ENCODE peak calls at places on chromosomes 1 and 21, in eight cellular contexts. H, D, S, O, X, Z, T and I are unnamed samples.

GRCh38 chr1:158998781-158999161 is 10.9 kb upstream of the IFI16 start:
- DNase-seq in H (peak; percentile 67), D (no peak), S (no peak), O (peak; percentile 38), X (peak; percentile 26), Z (peak; percentile 82), T (no peak), I (no peak)

GRCh38 chr1:158272681-158273080 is 17.0 kb upstream of the CD1C start:
- DNase-seq in H (no peak), D (no peak), S (no peak), O (no peak), X (no peak), Z (no peak), T (no peak), I (no peak)

GRCh38 chr1:58971629-58972140 is 187.8 kb upstream of the JUN start:
- DNase-seq in H (no peak), D (no peak), S (no peak), O (no peak), X (no peak), Z (no peak), T (no peak), I (no peak)

GRCh38 chr1:112509005-112509659 is 367 bp downstream of the WNT2B start:
- DNase-seq in H (peak; percentile 54), D (peak; percentile 71), S (no peak), O (no peak), X (peak; percentile 36), Z (no peak), T (no peak), I (no peak)

GRCh38 chr1:192969091-192969490 is 90.1 kb downstream of the UCHL5 start:
- DNase-seq in H (no peak), D (no peak), S (no peak), O (no peak), X (no peak), Z (no peak), T (no peak), I (no peak)

GRCh38 chr1:223748773-223749733 is 36.7 kb downstream of the CAPN2 start:
- DNase-seq in H (peak; percentile 81), D (no peak), S (no peak), O (peak; percentile 60), X (peak; percentile 71), Z (peak; percentile 79), T (no peak), I (peak; percentile 57)

GRCh38 chr1:56284933-56285332 is 294.4 kb downstream of the PLPP3 start:
- DNase-seq in H (peak; percentile 11), D (no peak), S (peak; percentile 65), O (no peak), X (no peak), Z (no peak), T (no peak), I (no peak)

GRCh38 chr1:68819190-68819829 is 322.4 kb upstream of the DEPDC1 start:
- DNase-seq in H (peak; percentile 56), D (no peak), S (peak; percentile 9), O (no peak), X (no peak), Z (peak; percentile 13), T (no peak), I (no peak)

GRCh38 chr1:24584103-24584764 is 28.3 kb downstream of the NCMAP start:
- DNase-seq in H (no peak), D (no peak), S (no peak), O (no peak), X (peak; percentile 13), Z (no peak), T (no peak), I (no peak)

GRCh38 chr1:226790545-226791181 is 51.6 kb upstream of the ITPKB start:
- DNase-seq in H (no peak), D (no peak), S (no peak), O (no peak), X (no peak), Z (no peak), T (no peak), I (no peak)

GRCh38 chr1:12709696-12710095 is 6.2 kb upstream of the AADACL3 start:
- DNase-seq in H (no peak), D (no peak), S (no peak), O (no peak), X (no peak), Z (no peak), T (no peak), I (no peak)

GRCh38 chr21:21921410-21922232 is 923.4 kb downstream of the NCAM2 start:
- DNase-seq in H (peak; percentile 58), D (no peak), S (no peak), O (no peak), X (no peak), Z (no peak), T (no peak), I (no peak)

GRCh38 chr1:51063121-51063520 is 38.9 kb upstream of the C1orf185 start:
- DNase-seq in H (no peak), D (no peak), S (peak; percentile 94), O (no peak), X (no peak), Z (no peak), T (peak; percentile 63), I (no peak)

GRCh38 chr1:115796897-115797296 is 28.4 kb upstream of the CASQ2 start:
- DNase-seq in H (peak; percentile 74), D (no peak), S (no peak), O (no peak), X (no peak), Z (no peak), T (no peak), I (no peak)

DNA sequence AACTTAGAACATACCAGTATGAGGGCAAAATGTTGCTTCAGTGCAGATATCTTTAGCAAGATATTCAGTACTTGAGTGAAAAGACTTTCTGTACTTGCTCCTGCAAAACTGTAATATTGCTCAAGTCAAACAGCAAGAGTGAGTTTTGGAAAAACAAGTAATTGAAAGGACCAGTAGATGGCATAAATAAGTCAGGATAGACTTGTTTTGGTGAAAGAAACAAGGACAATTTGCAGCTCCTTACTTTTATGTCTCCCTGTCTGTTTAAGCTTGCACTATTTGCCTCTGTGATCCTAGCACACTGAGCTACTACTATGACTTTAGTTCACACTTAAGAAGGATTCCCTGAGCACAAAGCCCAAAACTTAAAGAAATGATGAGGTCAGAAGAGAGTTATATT is 39.1 kb downstream of the IFI44 start:
- DNase-seq in H (no peak), D (no peak), S (peak; percentile 41), O (no peak), X (no peak), Z (no peak), T (no peak), I (no peak)
- TF ChIP-seq CTCF in H (no peak), D (no peak), S (peak; percentile 30), O (no peak), X (no peak), Z (no peak), T (no peak), I (no peak)

GRCh38 chr1:212701910-212702309 is 2.3 kb upstream of the BATF3 start:
- DNase-seq in H (no peak), D (no peak), S (no peak), O (no peak), X (no peak), Z (no peak), T (no peak), I (no peak)

GRCh38 chr1:212700597-212700891 is 904 bp upstream of the BATF3 start:
- DNase-seq in H (no peak), D (no peak), S (no peak), O (no peak), X (no peak), Z (no peak), T (no peak), I (no peak)

GRCh38 chr1:212702672-212703071 is 3.0 kb upstream of the BATF3 start:
- DNase-seq in H (no peak), D (no peak), S (no peak), O (no peak), X (no peak), Z (no peak), T (no peak), I (no peak)

GRCh38 chr1:212699839-212700596 is at the start of gene BATF3:
- DNase-seq in H (peak; percentile 67), D (peak; percentile 76), S (no peak), O (peak; percentile 17), X (peak; percentile 49), Z (peak; percentile 25), T (no peak), I (no peak)

GRCh38 chr1:212700892-212701819 is 1.5 kb upstream of the BATF3 start:
- DNase-seq in H (peak; percentile 70), D (no peak), S (no peak), O (no peak), X (peak; percentile 39), Z (peak; percentile 61), T (no peak), I (no peak)
- TF ChIP-seq CTCF in H (no peak), D (no peak), S (peak; percentile 18), O (no peak), X (no peak), Z (no peak), T (no peak), I (no peak)

GRCh38 chr1:92298213-92298572 is 594 bp downstream of the GLMN start:
- DNase-seq in H (no peak), D (no peak), S (no peak), O (no peak), X (no peak), Z (no peak), T (no peak), I (no peak)
- TF ChIP-seq CTCF in H (no peak), D (no peak), S (no peak), O (peak; percentile 47), X (no peak), Z (no peak), T (no peak), I (no peak)

GRCh38 chr1:154669464-154670282 is 61.7 kb upstream of the ADAR start:
- DNase-seq in H (peak; percentile 87), D (peak; percentile 54), S (peak; percentile 26), O (peak; percentile 74), X (peak; percentile 66), Z (peak; percentile 83), T (peak; percentile 31), I (peak; percentile 69)
- TF ChIP-seq CTCF in H (peak; percentile 86), D (no peak), S (peak; percentile 78), O (peak; percentile 83), X (peak; percentile 59), Z (peak; percentile 66), T (peak; percentile 70), I (peak; percentile 79)

GRCh38 chr1:156123356-156124196 is 9.1 kb downstream of the LMNA start:
- DNase-seq in H (peak; percentile 78), D (peak; percentile 98), S (peak; percentile 89), O (peak; percentile 72), X (peak; percentile 95), Z (peak; percentile 96), T (peak; percentile 96), I (peak; percentile 95)
- TF ChIP-seq CTCF in H (peak; percentile 50), D (no peak), S (peak; percentile 36), O (no peak), X (peak; percentile 26), Z (no peak), T (peak; percentile 52), I (peak; percentile 62)

DNA sequence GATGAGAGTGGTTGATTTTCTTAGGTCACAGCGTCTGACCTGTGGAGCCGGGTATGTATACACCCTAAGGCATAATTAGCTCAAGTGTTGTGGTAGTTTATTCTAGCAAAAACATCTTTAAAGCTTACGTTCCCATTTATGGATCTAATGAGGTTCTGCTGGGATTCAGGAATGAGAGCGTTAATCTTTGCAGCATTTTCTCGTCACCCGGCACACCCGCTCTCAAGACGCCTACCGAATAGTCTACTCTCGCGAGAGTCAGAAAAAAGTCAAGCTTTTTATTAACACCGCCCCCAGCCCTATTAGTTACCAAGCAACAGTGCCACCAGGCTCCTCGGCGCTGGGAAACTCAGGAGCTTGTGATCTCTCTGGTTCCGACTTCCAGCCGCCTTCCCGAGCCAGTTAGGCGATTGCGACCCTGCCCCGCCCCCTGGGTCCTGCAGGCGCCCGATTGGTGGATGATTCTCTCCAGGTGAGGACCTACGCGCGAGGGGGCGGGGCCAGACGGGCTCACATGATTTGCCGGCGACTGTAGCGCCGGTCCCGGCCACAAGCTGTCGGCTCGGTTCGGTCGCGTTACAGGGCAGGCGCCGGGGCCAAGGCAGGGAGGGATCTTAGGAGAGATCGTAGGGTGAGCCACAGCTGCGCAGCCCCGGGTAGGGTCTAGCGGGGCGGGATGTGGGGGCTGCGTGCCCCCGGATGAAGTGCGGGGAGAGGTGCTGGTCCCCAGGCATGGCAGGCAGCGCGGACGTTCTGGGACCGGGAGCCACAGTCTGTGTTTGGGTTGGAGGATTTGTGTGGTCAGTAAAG is at the start of gene PFKFB2:
- DNase-seq in H (peak; percentile 99), D (peak; percentile 100), S (peak; percentile 97), O (peak; percentile 92), X (peak; percentile 99), Z (peak; percentile 99), T (peak; percentile 61), I (peak; percentile 93)
- TF ChIP-seq CTCF in H (peak; percentile 6), D (no peak), S (peak; percentile 16), O (no peak), X (peak; percentile 15), Z (peak; percentile 32), T (no peak), I (no peak)